ENCODE peak calls at places on chromosomes 3 and 15, in eight cellular contexts. K is lung, M is NT2/D1, R is lower lobe of right lung, T is pancreas, I is tibial nerve, U is kidney, H is left lung. A is an unnamed sample.
A peak's percentile ranks its signal among the peaks of the same experiment; 100 is the strongest.

GRCh38 chr3:128335621-128336296 is 130.9 kb downstream of the DNAJB8 start:
- DNase-seq in K (no peak), M (no peak), R (peak; percentile 41), T (peak; percentile 55), I (no peak), U (peak; percentile 44), H (peak; percentile 27), A (no peak)

GRCh38 chr15:58179206-58179605 is 41.0 kb downstream of the AQP9 start:
- DNase-seq in K (no peak), M (no peak), R (no peak), T (no peak), I (no peak), U (no peak), H (no peak), A (no peak)

GRCh38 chr15:43954181-43954621 is 127.4 kb downstream of the WDR76 start:
- DNase-seq in K (no peak), M (no peak), R (no peak), T (no peak), I (no peak), U (no peak), H (no peak), A (no peak)

GRCh38 chr3:171428321-171428787 is 31.9 kb downstream of the TNIK start:
- DNase-seq in K (no peak), M (no peak), R (no peak), T (no peak), I (no peak), U (no peak), H (no peak), A (no peak)

GRCh38 chr3:60720696-60721228 is 530.5 kb downstream of the FHIT start:
- DNase-seq in K (no peak), M (no peak), R (no peak), T (no peak), I (no peak), U (no peak), H (no peak), A (no peak)

GRCh38 chr15:77821188-77821958 is 188.7 kb upstream of the LINGO1 start:
- DNase-seq in K (no peak), M (peak; percentile 61), R (no peak), T (peak; percentile 52), I (peak; percentile 20), U (no peak), H (no peak), A (no peak)

GRCh38 chr3:37787027-37787868 is 74.4 kb upstream of the CTDSPL start:
- DNase-seq in K (no peak), M (no peak), R (no peak), T (no peak), I (no peak), U (no peak), H (no peak), A (no peak)

GRCh38 chr3:174035317-174035886 is 637.9 kb downstream of the NLGN1 start:
- DNase-seq in K (no peak), M (no peak), R (no peak), T (no peak), I (no peak), U (no peak), H (no peak), A (no peak)

GRCh38 chr15:84878504-84878903 is 6.0 kb upstream of the SLC28A1 start:
- DNase-seq in K (peak; percentile 66), M (peak; percentile 55), R (peak; percentile 78), T (peak; percentile 64), I (peak; percentile 40), U (no peak), H (peak; percentile 66), A (peak; percentile 75)

GRCh38 chr3:53255360-53255774 is 455 bp downstream of the TKT start:
- DNase-seq in K (no peak), M (no peak), R (peak; percentile 65), T (peak; percentile 56), I (no peak), U (peak; percentile 83), H (no peak), A (no peak)

GRCh38 chr3:117786339-117786738 is 1076.8 kb downstream of the TUSC7 start:
- DNase-seq in K (no peak), M (no peak), R (no peak), T (no peak), I (no peak), U (no peak), H (no peak), A (no peak)

GRCh38 chr15:66573719-66574641 is 8.2 kb upstream of the LCTL start:
- DNase-seq in K (no peak), M (no peak), R (no peak), T (no peak), I (no peak), U (peak; percentile 24), H (no peak), A (no peak)

GRCh38 chr3:53320697-53321096 is 26.6 kb downstream of the DCP1A start:
- DNase-seq in K (no peak), M (no peak), R (no peak), T (no peak), I (no peak), U (no peak), H (no peak), A (no peak)

GRCh38 chr3:186722457-186722856 is 5.3 kb downstream of the KNG1 start:
- DNase-seq in K (no peak), M (no peak), R (no peak), T (no peak), I (no peak), U (no peak), H (no peak), A (no peak)

GRCh38 chr15:33882921-33883320 is 85.4 kb upstream of the CHRM5 start:
- DNase-seq in K (no peak), M (no peak), R (no peak), T (no peak), I (no peak), U (no peak), H (no peak), A (no peak)

GRCh38 chr3:61315874-61316273 is 64.6 kb upstream of the FHIT start:
- DNase-seq in K (no peak), M (no peak), R (no peak), T (peak; percentile 21), I (no peak), U (peak; percentile 48), H (no peak), A (no peak)

GRCh38 chr3:105811518-105812193 is 57.2 kb downstream of the CBLB start:
- DNase-seq in K (no peak), M (no peak), R (no peak), T (no peak), I (no peak), U (no peak), H (no peak), A (no peak)
- H3K4me1 ChIP-seq in K (no peaks in the 10 kb centered on the region), M (no peaks in the 10 kb centered on the region), R (peaks cover 25% of the 10 kb centered on the region), T (peaks cover 39% of the 10 kb centered on the region), I (peaks cover 14% of the 10 kb centered on the region), U (peaks cover 6% of the 10 kb centered on the region), H (peaks cover 4% of the 10 kb centered on the region), A (no peaks in the 10 kb centered on the region)

DNA sequence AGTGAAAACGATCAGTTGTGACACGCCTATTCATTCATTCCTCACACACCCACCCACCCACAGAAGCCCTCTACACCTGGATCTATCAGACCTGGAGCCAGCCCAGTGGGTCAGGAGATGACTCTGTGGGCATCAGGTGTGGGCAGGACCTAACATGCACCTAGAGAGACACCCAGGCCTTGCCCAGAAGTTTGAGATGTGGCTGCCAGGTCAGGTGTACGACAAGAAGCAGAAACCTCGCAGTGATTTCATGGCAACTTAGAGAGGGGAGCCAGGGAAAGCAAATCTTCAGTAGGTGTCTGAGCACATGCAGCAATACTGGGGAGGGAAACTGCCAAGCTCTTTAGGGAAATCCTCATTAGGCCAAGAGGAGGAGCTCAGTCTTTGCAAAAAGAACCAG is 264.7 kb upstream of the ROPN1 start:
- DNase-seq in K (no peak), M (no peak), R (no peak), T (no peak), I (no peak), U (no peak), H (no peak), A (no peak)
- H3K4me1 ChIP-seq in K (peaks cover 7% of the 10 kb centered on the region), M (peaks cover 2% of the 10 kb centered on the region), R (peaks cover 13% of the 10 kb centered on the region), T (no peaks in the 10 kb centered on the region), I (peaks cover 6% of the 10 kb centered on the region), U (peaks cover 19% of the 10 kb centered on the region), H (peaks cover 11% of the 10 kb centered on the region), A (peaks cover 4% of the 10 kb centered on the region)

DNA sequence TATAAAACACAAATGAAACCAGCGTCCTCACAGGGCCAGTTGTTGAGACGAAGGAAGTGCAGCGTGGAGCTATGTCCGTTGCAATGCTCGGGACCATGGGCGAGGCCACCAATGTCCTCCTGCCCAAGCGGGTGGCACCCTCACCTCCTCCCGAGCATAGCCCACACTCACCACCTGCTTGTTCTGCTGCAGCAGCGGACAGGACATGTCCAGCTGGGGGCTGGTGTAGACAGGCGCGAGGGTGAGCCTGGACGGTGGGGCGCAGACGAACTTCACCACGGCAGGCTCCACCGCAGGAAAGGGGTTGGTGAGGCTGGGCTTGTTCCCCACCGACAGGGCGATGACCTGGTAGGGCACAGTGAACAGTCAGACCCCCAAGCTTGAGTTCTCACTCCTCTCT is 62.1 kb downstream of the NUP210 start:
- DNase-seq in K (no peak), M (no peak), R (no peak), T (no peak), I (no peak), U (no peak), H (no peak), A (no peak)
- H3K4me1 ChIP-seq in K (no peaks in the 10 kb centered on the region), M (peaks cover 16% of the 10 kb centered on the region), R (no peaks in the 10 kb centered on the region), T (no peaks in the 10 kb centered on the region), I (no peaks in the 10 kb centered on the region), U (no peaks in the 10 kb centered on the region), H (no peaks in the 10 kb centered on the region), A (no peaks in the 10 kb centered on the region)

GRCh38 chr3:195237981-195238625 is 32.9 kb downstream of the XXYLT1 start:
- DNase-seq in K (peak; percentile 25), M (no peak), R (peak; percentile 23), T (peak; percentile 1), I (no peak), U (no peak), H (peak; percentile 8), A (no peak)

GRCh38 chr3:195239121-195239520 is 31.8 kb downstream of the XXYLT1 start:
- DNase-seq in K (peak; percentile 24), M (no peak), R (peak; percentile 10), T (peak; percentile 2), I (no peak), U (no peak), H (no peak), A (no peak)

GRCh38 chr3:195236801-195237570 is 34.0 kb downstream of the XXYLT1 start:
- DNase-seq in K (no peak), M (no peak), R (peak; percentile 34), T (peak; percentile 1), I (no peak), U (no peak), H (peak; percentile 14), A (no peak)

GRCh38 chr3:195240171-195240701 is 30.7 kb downstream of the XXYLT1 start:
- DNase-seq in K (peak; percentile 36), M (no peak), R (peak; percentile 44), T (peak; percentile 9), I (no peak), U (peak; percentile 87), H (peak; percentile 32), A (peak; percentile 87)

GRCh38 chr3:195238626-195239118 is 32.3 kb downstream of the XXYLT1 start:
- DNase-seq in K (peak; percentile 32), M (no peak), R (peak; percentile 22), T (peak; percentile 6), I (no peak), U (peak; percentile 80), H (peak; percentile 22), A (no peak)
- H3K4me1 ChIP-seq in K (peaks cover 13% of the 10 kb centered on the region), M (peaks cover 5% of the 10 kb centered on the region), R (peaks cover 26% of the 10 kb centered on the region), T (no peaks in the 10 kb centered on the region), I (no peaks in the 10 kb centered on the region), U (no peaks in the 10 kb centered on the region), H (no peaks in the 10 kb centered on the region), A (no peaks in the 10 kb centered on the region)